ENCODE peak calls at places on chromosome 22, in eight cellular contexts. One of them, this sample, is unnamed.

GRCh38 chr22:25748140-25748539 is 6.2 kb downstream of the MYO18B start:
- DNase-seq in coronary artery: no peak
- DNase-seq in NCI-H1694 treated with DMSO at 0.1 percent for 48 hours: no peak
- DNase-seq in activated CD8-positive, alpha-beta memory T cell treated with anti-CD3 and anti-CD28 coated beads, Interleukin-2, amount 10 ng/mL, durations not matched to agents 7 days and 5 days: no peak
- DNase-seq in activated CD4-positive, alpha-beta T cell treated with anti-CD3 and anti-CD28 coated beads, Interleukin-2, amount 50 U/mL, for 1 hour: no peak
- DNase-seq in frontal cortex: no peak
- DNase-seq in endothelial cell: no peak
- DNase-seq in IMR-90: no peak
- DNase-seq in this sample: no peak

GRCh38 chr22:49521787-49522224 is 305.9 kb downstream of the BRD1 start:
- DNase-seq in IMR-90: no peak
- DNase-seq in activated CD8-positive, alpha-beta memory T cell treated with anti-CD3 and anti-CD28 coated beads, Interleukin-2, amount 10 ng/mL, durations not matched to agents 7 days and 5 days: no peak
- DNase-seq in coronary artery: no peak
- DNase-seq in activated CD4-positive, alpha-beta T cell treated with anti-CD3 and anti-CD28 coated beads, Interleukin-2, amount 50 U/mL, for 1 hour: no peak
- DNase-seq in endothelial cell: no peak
- DNase-seq in frontal cortex: no peak
- DNase-seq in NCI-H1694 treated with DMSO at 0.1 percent for 48 hours: no peak
- DNase-seq in this sample: no peak

GRCh38 chr22:28714043-28714442 is 27.6 kb downstream of the CHEK2 start:
- DNase-seq in endothelial cell: no peak
- DNase-seq in activated CD8-positive, alpha-beta memory T cell treated with anti-CD3 and anti-CD28 coated beads, Interleukin-2, amount 10 ng/mL, durations not matched to agents 7 days and 5 days: no peak
- DNase-seq in frontal cortex: no peak
- DNase-seq in NCI-H1694 treated with DMSO at 0.1 percent for 48 hours: no peak
- DNase-seq in coronary artery: no peak
- DNase-seq in IMR-90: no peak
- DNase-seq in activated CD4-positive, alpha-beta T cell treated with anti-CD3 and anti-CD28 coated beads, Interleukin-2, amount 50 U/mL, for 1 hour: no peak
- DNase-seq in this sample: no peak

GRCh38 chr22:40626826-40627225 is 9.7 kb downstream of the MRTFA start:
- DNase-seq in activated CD8-positive, alpha-beta memory T cell treated with anti-CD3 and anti-CD28 coated beads, Interleukin-2, amount 10 ng/mL, durations not matched to agents 7 days and 5 days: no peak
- DNase-seq in IMR-90: no peak
- DNase-seq in activated CD4-positive, alpha-beta T cell treated with anti-CD3 and anti-CD28 coated beads, Interleukin-2, amount 50 U/mL, for 1 hour: no peak
- DNase-seq in NCI-H1694 treated with DMSO at 0.1 percent for 48 hours: no peak
- DNase-seq in endothelial cell: no peak
- DNase-seq in frontal cortex: no peak
- DNase-seq in coronary artery: no peak
- DNase-seq in this sample: no peak

GRCh38 chr22:26404851-26405357 is 24.2 kb upstream of the ASPHD2 start:
- DNase-seq in activated CD4-positive, alpha-beta T cell treated with anti-CD3 and anti-CD28 coated beads, Interleukin-2, amount 50 U/mL, for 1 hour: no peak
- DNase-seq in frontal cortex: no peak
- DNase-seq in endothelial cell: no peak
- DNase-seq in NCI-H1694 treated with DMSO at 0.1 percent for 48 hours: no peak
- DNase-seq in IMR-90: no peak
- DNase-seq in coronary artery: no peak
- DNase-seq in activated CD8-positive, alpha-beta memory T cell treated with anti-CD3 and anti-CD28 coated beads, Interleukin-2, amount 10 ng/mL, durations not matched to agents 7 days and 5 days: no peak
- DNase-seq in this sample: no peak

GRCh38 chr22:41555325-41555724 is 5.5 kb upstream of the CSDC2 start:
- DNase-seq in coronary artery: no peak
- DNase-seq in frontal cortex: no peak
- DNase-seq in activated CD4-positive, alpha-beta T cell treated with anti-CD3 and anti-CD28 coated beads, Interleukin-2, amount 50 U/mL, for 1 hour: no peak
- DNase-seq in endothelial cell: no peak
- DNase-seq in activated CD8-positive, alpha-beta memory T cell treated with anti-CD3 and anti-CD28 coated beads, Interleukin-2, amount 10 ng/mL, durations not matched to agents 7 days and 5 days: no peak
- DNase-seq in IMR-90: no peak
- DNase-seq in NCI-H1694 treated with DMSO at 0.1 percent for 48 hours: peak
- DNase-seq in this sample: peak

GRCh38 chr22:43534916-43535315 is 123.1 kb downstream of the MPPED1 start:
- DNase-seq in frontal cortex: no peak
- DNase-seq in endothelial cell: no peak
- DNase-seq in activated CD4-positive, alpha-beta T cell treated with anti-CD3 and anti-CD28 coated beads, Interleukin-2, amount 50 U/mL, for 1 hour: no peak
- DNase-seq in IMR-90: no peak
- DNase-seq in coronary artery: no peak
- DNase-seq in activated CD8-positive, alpha-beta memory T cell treated with anti-CD3 and anti-CD28 coated beads, Interleukin-2, amount 10 ng/mL, durations not matched to agents 7 days and 5 days: no peak
- DNase-seq in NCI-H1694 treated with DMSO at 0.1 percent for 48 hours: no peak
- DNase-seq in this sample: no peak

GRCh38 chr22:49826603-49827306 is 918 bp downstream of the BRD1 start:
- DNase-seq in activated CD4-positive, alpha-beta T cell treated with anti-CD3 and anti-CD28 coated beads, Interleukin-2, amount 50 U/mL, for 1 hour: peak
- DNase-seq in endothelial cell: peak
- DNase-seq in coronary artery: no peak
- DNase-seq in frontal cortex: peak
- DNase-seq in NCI-H1694 treated with DMSO at 0.1 percent for 48 hours: no peak
- DNase-seq in IMR-90: peak
- DNase-seq in activated CD8-positive, alpha-beta memory T cell treated with anti-CD3 and anti-CD28 coated beads, Interleukin-2, amount 10 ng/mL, durations not matched to agents 7 days and 5 days: peak
- DNase-seq in this sample: no peak

GRCh38 chr22:20021196-20022181 is 579 bp downstream of the TANGO2 start:
- DNase-seq in NCI-H1694 treated with DMSO at 0.1 percent for 48 hours: no peak
- DNase-seq in IMR-90: peak
- DNase-seq in frontal cortex: peak
- DNase-seq in coronary artery: peak
- DNase-seq in endothelial cell: no peak
- DNase-seq in activated CD4-positive, alpha-beta T cell treated with anti-CD3 and anti-CD28 coated beads, Interleukin-2, amount 50 U/mL, for 1 hour: no peak
- DNase-seq in activated CD8-positive, alpha-beta memory T cell treated with anti-CD3 and anti-CD28 coated beads, Interleukin-2, amount 10 ng/mL, durations not matched to agents 7 days and 5 days: peak
- DNase-seq in this sample: no peak

GRCh38 chr22:43110927-43111623 is 525 bp downstream of the BIK start:
- DNase-seq in activated CD8-positive, alpha-beta memory T cell treated with anti-CD3 and anti-CD28 coated beads, Interleukin-2, amount 10 ng/mL, durations not matched to agents 7 days and 5 days: peak
- DNase-seq in IMR-90: no peak
- DNase-seq in coronary artery: no peak
- DNase-seq in activated CD4-positive, alpha-beta T cell treated with anti-CD3 and anti-CD28 coated beads, Interleukin-2, amount 50 U/mL, for 1 hour: peak
- DNase-seq in endothelial cell: no peak
- DNase-seq in NCI-H1694 treated with DMSO at 0.1 percent for 48 hours: no peak
- DNase-seq in frontal cortex: no peak
- DNase-seq in this sample: peak

This sample was measured in NCI-H2171.